ENCODE peak calls at places on chromosomes 3 and 15, in eight cellular contexts. J is right cardiac atrium, H is A673, I is fibroblast of lung, E is fibroblast of mammary gland, K is retinal pigment epithelial cell, C is adrenal gland, L is uterus. R is an unnamed sample.

GRCh38 chr3:175129126-175129525 is 270.0 kb downstream of the NAALADL2 start:
- DNase-seq in C (no peak), J (no peak), L (no peak), H (no peak), E (peak), I (peak), K (no peak), R (peak)

GRCh38 chr15:89528757-89529352 is 32.5 kb upstream of the RHCG start:
- DNase-seq in I (no peak), H (no peak), K (no peak), C (no peak), E (no peak), L (no peak), J (no peak), R (no peak)

GRCh38 chr15:70505411-70505919 is 257.9 kb downstream of the UACA start:
- DNase-seq in E (peak), I (peak), K (peak), L (no peak), H (peak), J (no peak), C (no peak), R (peak)

GRCh38 chr15:100114100-100114499 is 227.7 kb downstream of the ADAMTS17 start:
- DNase-seq in I (peak), H (no peak), E (peak), L (peak), K (peak), C (peak), J (peak), R (peak)

GRCh38 chr15:69060041-69060481 is 45.6 kb downstream of the NOX5 start:
- DNase-seq in K (no peak), C (peak), J (peak), E (no peak), L (no peak), I (no peak), H (no peak), R (no peak)

GRCh38 chr3:127045435-127046045 is 62.6 kb downstream of the PLXNA1 start:
- DNase-seq in I (no peak), C (no peak), L (no peak), E (no peak), J (no peak), K (no peak), H (no peak), R (no peak)

GRCh38 chr15:78711638-78712037 is 70.6 kb upstream of the CHRNB4 start:
- DNase-seq in I (no peak), J (no peak), C (no peak), L (no peak), H (no peak), E (no peak), K (no peak), R (no peak)

GRCh38 chr3:110420158-110420641 is 651.4 kb upstream of the NECTIN3 start:
- DNase-seq in L (no peak), E (peak), J (no peak), H (peak), I (peak), C (no peak), K (peak), R (peak)

GRCh38 chr15:77966540-77967290 is 110.8 kb downstream of the TBC1D2B start:
- DNase-seq in H (peak), I (peak), C (no peak), K (no peak), E (peak), J (no peak), L (peak), R (peak)

GRCh38 chr3:125057186-125057850 is 1.5 kb upstream of the HEG1 start:
- DNase-seq in J (no peak), E (peak), C (peak), I (peak), L (peak), K (no peak), H (no peak), R (peak)

GRCh38 chr3:168273917-168274316 is 178.2 kb upstream of the GOLIM4 start:
- DNase-seq in H (no peak), L (no peak), C (no peak), E (no peak), I (no peak), J (no peak), K (no peak), R (no peak)

GRCh38 chr15:70722266-70723123 is 40.9 kb downstream of the UACA start:
- DNase-seq in C (no peak), L (no peak), J (no peak), K (no peak), I (peak), E (peak), H (peak), R (peak)

GRCh38 chr15:27990411-27991338 is 108.4 kb downstream of the OCA2 start:
- DNase-seq in E (no peak), K (no peak), I (no peak), C (no peak), J (no peak), L (no peak), H (no peak), R (no peak)

GRCh38 chr3:139120336-139120971 is 75.8 kb upstream of the PRR23C start:
- DNase-seq in J (no peak), H (no peak), K (no peak), L (no peak), I (peak), E (peak), C (no peak), R (peak)

GRCh38 chr3:186540444-186541226 is 3.5 kb downstream of the CRYGS start:
- DNase-seq in I (peak), J (no peak), C (peak), K (peak), H (peak), E (peak), L (peak), R (peak)

GRCh38 chr3:53192608-53193007 is 31.6 kb downstream of the PRKCD start:
- DNase-seq in H (no peak), J (no peak), E (no peak), I (no peak), C (no peak), K (no peak), L (no peak), R (no peak)

GRCh38 chr3:14558029-14558428 is 17.9 kb upstream of the GRIP2 start:
- DNase-seq in K (no peak), J (no peak), L (no peak), E (no peak), I (no peak), C (no peak), H (no peak), R (no peak)

GRCh38 chr15:45091161-45091560 is 22.8 kb downstream of the DUOX2 start:
- DNase-seq in J (no peak), C (peak), L (no peak), I (peak), E (peak), H (no peak), K (no peak), R (peak)
- H3K4me3 ChIP-seq in J (no peak), C (no peak), L (no peak), I (no peak), E (no peak), H (no peak), K (no peak), R (no peak)

GRCh38 chr15:51938286-51938685 is 33.3 kb downstream of the LEO1 start:
- DNase-seq in J (no peak), E (no peak), H (no peak), L (no peak), K (no peak), C (no peak), I (no peak), R (no peak)

GRCh38 chr15:51931638-51932037 is 39.9 kb downstream of the LEO1 start:
- DNase-seq in C (no peak), L (no peak), E (peak), I (peak), H (no peak), J (no peak), K (no peak), R (peak)

GRCh38 chr15:51935466-51936118 is 36.0 kb downstream of the LEO1 start:
- DNase-seq in I (no peak), L (no peak), H (no peak), J (no peak), K (no peak), C (no peak), E (no peak), R (no peak)

GRCh38 chr15:51939216-51939615 is 32.4 kb downstream of the LEO1 start:
- DNase-seq in L (no peak), I (peak), K (no peak), J (no peak), H (no peak), E (no peak), C (no peak), R (no peak)

DNA sequence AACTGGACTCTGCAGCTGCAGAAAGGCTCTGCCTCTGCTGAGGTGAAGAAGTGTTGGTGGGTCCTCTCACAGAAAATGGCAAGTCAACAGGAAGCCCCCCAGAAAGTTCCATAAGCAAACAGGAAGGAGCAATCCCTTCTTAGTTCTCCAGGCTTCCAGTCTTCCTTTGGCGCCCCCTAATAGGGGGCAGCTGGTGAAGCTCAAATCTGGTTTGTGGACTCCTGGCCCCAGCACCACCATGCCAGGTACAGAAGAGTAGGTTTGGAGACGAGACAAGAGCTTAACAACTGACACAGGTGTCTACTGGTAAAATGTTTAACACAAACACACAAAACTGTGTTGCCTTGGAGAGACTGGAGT is 35.5 kb downstream of the LEO1 start:
- DNase-seq in K (no peak), C (no peak), L (no peak), E (no peak), J (no peak), H (peak), I (no peak), R (no peak)
- H3K4me3 ChIP-seq in K (no peak), C (no peak), L (no peak), E (no peak), J (no peak), H (no peak), I (no peak), R (no peak)

GRCh38 chr15:96325579-96326331 is 4.7 kb upstream of the NR2F2 start:
- DNase-seq in E (peak), K (no peak), L (no peak), C (no peak), H (peak), I (peak), J (no peak), R (peak)

GRCh38 chr15:96324900-96325299 is 5.6 kb upstream of the NR2F2 start:
- DNase-seq in C (no peak), E (peak), L (no peak), I (peak), K (no peak), H (no peak), J (no peak), R (no peak)

GRCh38 chr15:96322401-96323249 is 7.9 kb upstream of the NR2F2 start:
- DNase-seq in J (peak), C (peak), K (no peak), E (peak), H (no peak), I (peak), L (peak), R (no peak)

GRCh38 chr15:96323250-96324162 is 7.0 kb upstream of the NR2F2 start:
- DNase-seq in L (no peak), H (no peak), C (no peak), E (no peak), I (peak), J (peak), K (no peak), R (no peak)

DNA sequence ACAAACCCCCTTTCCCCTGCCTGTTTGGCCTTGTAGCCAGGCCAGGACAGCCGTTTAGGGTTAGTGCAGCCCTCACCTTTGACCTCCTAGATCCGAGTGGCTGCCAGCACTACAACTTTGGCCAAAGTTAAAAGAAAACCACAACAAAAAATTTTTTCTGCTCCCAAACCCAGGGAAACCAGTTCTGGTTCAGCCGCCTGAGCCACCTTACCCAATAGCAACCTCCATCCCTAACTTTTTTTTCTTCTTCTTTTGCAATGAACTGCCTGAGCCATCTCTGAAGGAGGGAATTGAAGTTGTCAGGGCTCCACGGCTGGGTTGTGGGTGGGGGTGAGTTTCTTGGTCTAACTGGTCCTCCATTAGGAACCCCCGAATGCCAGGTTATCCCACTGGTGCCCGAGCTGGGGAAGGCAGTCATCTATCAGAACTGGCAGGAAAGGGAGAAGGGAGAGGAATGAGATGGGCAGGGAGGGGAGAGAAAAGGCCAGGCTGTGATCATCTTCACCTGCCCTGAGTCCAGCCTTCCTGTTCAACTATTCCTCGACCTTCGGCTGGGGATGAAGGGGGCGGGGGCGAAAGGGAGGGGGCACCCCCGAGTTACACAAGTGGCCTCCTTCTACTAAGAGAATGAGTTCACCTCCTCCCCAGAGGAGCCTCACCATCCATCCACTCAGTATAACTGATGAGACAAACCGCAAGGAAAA is 6.2 kb upstream of the NR2F2 start:
- DNase-seq in K (no peak), E (peak), L (peak), I (peak), J (peak), H (no peak), C (peak), R (no peak)
- H3K4me3 ChIP-seq in K (no peak), E (peak), L (peak), I (peak), J (peak), H (peak), C (peak), R (peak)

GRCh38 chr3:12679468-12679867 is 15.6 kb upstream of the RAF1 start:
- DNase-seq in J (no peak), K (no peak), L (no peak), I (peak), H (no peak), E (peak), C (no peak), R (no peak)

GRCh38 chr3:12670789-12671450 is 7.0 kb upstream of the RAF1 start:
- DNase-seq in K (no peak), I (no peak), H (no peak), L (no peak), E (no peak), C (no peak), J (no peak), R (no peak)

GRCh38 chr3:12677616-12678015 is 13.7 kb upstream of the RAF1 start:
- DNase-seq in L (no peak), K (no peak), J (no peak), I (no peak), E (no peak), C (no peak), H (no peak), R (no peak)

GRCh38 chr3:12670365-12670764 is 6.4 kb upstream of the RAF1 start:
- DNase-seq in I (no peak), E (no peak), L (no peak), H (no peak), C (no peak), J (no peak), K (no peak), R (no peak)

DNA sequence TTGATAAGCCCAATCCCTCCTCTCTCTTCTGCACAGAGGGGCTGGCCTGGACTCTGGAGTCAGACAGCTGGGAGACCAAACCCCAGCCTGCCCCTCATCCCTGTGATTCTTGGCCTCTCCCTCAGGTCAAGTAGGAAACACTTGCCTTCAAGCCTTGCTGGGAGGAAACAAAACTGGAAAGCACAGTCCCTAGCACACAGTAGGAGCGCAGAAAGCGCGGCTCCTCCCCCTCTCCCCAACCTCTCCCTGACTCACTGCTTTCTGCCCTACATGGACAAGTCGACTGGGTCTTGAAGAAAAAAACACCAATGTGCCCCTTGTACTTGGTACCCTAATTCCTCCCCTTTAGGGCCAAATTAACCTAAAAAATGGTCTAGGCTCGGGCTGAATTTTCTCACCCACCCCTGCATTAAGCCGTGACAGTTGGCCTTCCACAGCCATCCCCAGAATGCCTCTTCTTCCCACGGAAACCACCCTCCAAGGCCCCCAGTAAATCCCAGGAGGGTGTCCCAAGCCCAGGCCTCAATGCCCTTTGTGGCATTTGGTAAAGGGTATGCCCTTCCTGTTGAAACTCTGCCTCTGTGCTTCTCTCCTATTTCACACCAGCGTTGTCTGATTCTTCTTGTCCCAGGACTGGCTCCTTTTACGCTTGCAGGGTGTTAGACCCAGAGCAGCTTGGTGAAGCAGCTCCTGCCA is 11.3 kb upstream of the RAF1 start:
- DNase-seq in L (no peak), E (no peak), K (no peak), J (no peak), I (no peak), H (no peak), C (no peak), R (no peak)
- H3K4me3 ChIP-seq in L (no peak), E (no peak), K (no peak), J (no peak), I (no peak), H (no peak), C (no peak), R (no peak)

DNA sequence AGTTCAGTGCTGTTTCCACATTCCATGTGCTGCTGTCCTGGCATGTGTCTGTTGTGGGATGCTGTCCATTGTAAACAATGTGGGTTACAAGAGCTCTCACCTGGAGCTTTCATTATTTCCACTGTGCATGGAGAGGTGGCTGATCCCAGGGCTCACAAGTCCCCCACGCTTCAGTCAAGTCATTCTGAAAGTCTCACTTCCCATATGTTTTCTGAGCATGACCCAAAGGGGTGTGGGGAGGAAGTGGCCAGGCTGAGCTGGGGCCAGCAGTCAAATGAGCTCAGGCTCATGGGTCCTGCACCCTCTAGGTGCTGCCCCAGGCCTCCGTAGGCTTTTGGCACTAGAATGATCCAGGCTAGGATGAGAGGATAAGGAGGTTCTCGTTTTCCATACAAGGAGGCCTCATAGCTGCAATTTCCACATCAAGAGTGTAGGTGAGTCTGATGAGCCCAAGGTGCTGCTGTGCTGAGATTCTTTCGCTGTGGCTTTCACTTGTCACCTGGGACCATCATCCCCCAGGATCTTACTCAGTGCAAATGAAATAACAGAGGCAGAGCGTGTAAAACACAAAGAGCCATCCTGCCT is 22.0 kb downstream of the STARD5 start:
- DNase-seq in H (no peak), L (no peak), J (no peak), E (no peak), I (no peak), C (no peak), K (no peak), R (no peak)
- H3K4me3 ChIP-seq in H (no peak), L (no peak), J (no peak), E (no peak), I (no peak), C (no peak), K (no peak), R (no peak)

GRCh38 chr3:44337253-44337652 is 1.3 kb upstream of the TCAIM start:
- DNase-seq in C (no peak), K (no peak), J (no peak), I (no peak), H (peak), L (no peak), E (peak), R (peak)
- H3K4me3 ChIP-seq in C (peak), K (peak), J (peak), I (no peak), H (peak), L (peak), E (peak), R (peak)

GRCh38 chr3:172104471-172105072 is 65.2 kb downstream of the FNDC3B start:
- DNase-seq in C (peak), E (no peak), I (peak), L (no peak), J (no peak), H (peak), K (peak), R (peak)

GRCh38 chr3:172106037-172106559 is 66.7 kb downstream of the FNDC3B start:
- DNase-seq in E (no peak), C (no peak), K (no peak), H (no peak), L (no peak), I (no peak), J (no peak), R (no peak)

GRCh38 chr3:172107403-172107802 is 68.0 kb downstream of the FNDC3B start:
- DNase-seq in J (no peak), H (no peak), E (peak), K (no peak), C (no peak), I (no peak), L (no peak), R (no peak)

GRCh38 chr3:172110127-172110779 is 70.9 kb downstream of the FNDC3B start:
- DNase-seq in L (no peak), I (no peak), C (no peak), H (no peak), K (no peak), E (no peak), J (no peak), R (no peak)

GRCh38 chr3:172106989-172107388 is 67.6 kb downstream of the FNDC3B start:
- DNase-seq in C (peak), I (peak), L (no peak), H (no peak), J (no peak), E (no peak), K (peak), R (no peak)
- H3K4me3 ChIP-seq in C (no peak), I (no peak), L (no peak), H (no peak), J (no peak), E (no peak), K (no peak), R (no peak)

R was measured in fibroblast of the aortic adventitia.